ENCODE peak calls at places on chromosomes 16 and 17, in nine cellular contexts. W is stomach; V is naive thymus-derived CD4-positive, alpha-beta T cell; A is psoas muscle; H is astrocyte; K is left ventricle myocardium inferior; G is right cardiac atrium; P is heart left ventricle; J is ovary. T is an unnamed sample.
A peak's percentile ranks its signal among the peaks of the same experiment; 100 is the strongest.

GRCh38 chr16:2818278-2818876 is 1.3 kb downstream of the PRSS21 start:
- DNase-seq in W (no peak), V (no peak), A (no peak), H (no peak), K (no peak), G (no peak), P (no peak), J (no peak), T (peak; percentile 53)

GRCh38 chr17:48113201-48113676 is 5.7 kb downstream of the SNX11 start:
- DNase-seq in W (no peak), V (peak; percentile 77), A (no peak), H (no peak), K (no peak), G (peak; percentile 66), P (peak; percentile 36), J (no peak), T (peak; percentile 41)

GRCh38 chr17:65459667-65460415 is 101.6 kb downstream of the AXIN2 start:
- DNase-seq in W (no peak), V (no peak), A (no peak), H (no peak), K (no peak), G (no peak), P (no peak), J (no peak), T (no peak)

GRCh38 chr17:38897671-38898290 is 27.6 kb upstream of the LASP1NB start:
- DNase-seq in W (no peak), V (no peak), A (no peak), H (no peak), K (no peak), G (peak; percentile 81), P (no peak), J (no peak), T (no peak)

GRCh38 chr16:89446975-89447293 is 43.4 kb downstream of the ANKRD11 start:
- DNase-seq in W (no peak), V (no peak), A (no peak), H (no peak), K (no peak), G (no peak), P (no peak), J (no peak), T (no peak)

GRCh38 chr16:72050769-72051464 is 3.4 kb upstream of the HP start:
- DNase-seq in W (no peak), V (no peak), A (peak; percentile 75), H (peak; percentile 15), K (no peak), G (peak; percentile 65), P (no peak), J (no peak), T (no peak)

GRCh38 chr17:41785091-41785875 is 1.2 kb downstream of the JUP start:
- DNase-seq in W (no peak), V (no peak), A (peak; percentile 68), H (no peak), K (no peak), G (peak; percentile 73), P (peak; percentile 62), J (no peak), T (no peak)

GRCh38 chr17:65000798-65001197 is 55.7 kb downstream of the GNA13 start:
- DNase-seq in W (no peak), V (no peak), A (no peak), H (no peak), K (no peak), G (no peak), P (no peak), J (no peak), T (no peak)

GRCh38 chr16:77596243-77596642 is 126.1 kb upstream of the NUDT7 start:
- DNase-seq in W (no peak), V (no peak), A (no peak), H (peak; percentile 71), K (no peak), G (no peak), P (no peak), J (no peak), T (no peak)

DNA sequence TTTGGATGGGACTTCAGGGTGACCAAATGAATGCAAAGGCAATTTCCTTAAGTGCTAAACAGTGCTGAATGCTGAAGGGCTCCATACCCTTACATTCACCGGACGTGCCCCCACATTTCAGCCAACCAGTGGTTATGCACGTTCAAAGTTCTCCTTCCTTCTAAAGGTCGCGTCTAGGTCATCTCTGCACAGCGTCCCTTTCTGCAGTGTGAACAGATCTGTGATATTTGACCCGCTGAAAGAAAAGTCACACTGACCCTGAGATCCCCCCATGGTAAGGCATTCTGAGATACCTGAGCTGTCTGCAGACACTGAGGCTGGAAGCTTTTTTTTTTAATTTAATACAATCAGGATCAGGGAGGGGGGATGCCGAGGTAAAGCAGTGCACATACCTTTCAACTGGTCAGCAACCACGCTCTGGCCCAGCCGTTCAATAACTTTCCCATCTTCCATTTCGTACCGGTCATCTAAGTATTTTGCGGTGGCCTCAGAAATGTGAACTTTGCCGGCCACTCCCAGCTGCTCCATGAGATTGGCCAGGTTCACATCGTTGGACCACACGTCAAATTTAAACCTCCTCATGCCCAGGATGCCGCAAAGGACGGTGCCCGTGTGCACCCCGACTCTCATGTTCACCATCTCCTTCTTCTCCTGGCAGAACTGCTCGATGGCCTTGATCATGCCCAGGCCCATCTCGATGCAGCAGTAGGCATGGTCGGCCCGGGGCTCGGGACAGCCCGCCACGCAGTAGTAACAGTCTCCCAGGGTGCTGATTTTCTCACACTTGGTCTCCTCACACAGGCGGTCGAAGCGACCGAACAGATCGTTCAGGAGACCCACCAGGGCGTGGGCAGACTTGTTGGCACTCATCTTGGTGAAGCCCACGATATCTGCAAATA is 2.6 kb downstream of the ADCY9 start:
- DNase-seq in W (no peak), V (no peak), A (peak; percentile 25), H (no peak), K (peak; percentile 20), G (no peak), P (peak; percentile 32), J (no peak), T (no peak)
- H3K4me3 ChIP-seq in W (peak overlapping the region; percentile 78), V (no peak overlapping the region), A (peak overlapping the region; percentile 83), H (no peak overlapping the region), K (peak overlapping the region; percentile 82), G (peak overlapping the region; percentile 52), P (peak overlapping the region; percentile 77), J (peak overlapping the region; percentile 29), T (peak overlapping the region; percentile 72)

GRCh38 chr17:82246040-82246364 is 17.2 kb downstream of the SLC16A3 start:
- DNase-seq in W (no peak), V (no peak), A (no peak), H (no peak), K (no peak), G (peak; percentile 45), P (no peak), J (no peak), T (no peak)

GRCh38 chr17:82247175-82247823 is 18.5 kb downstream of the SLC16A3 start:
- DNase-seq in W (no peak), V (no peak), A (peak; percentile 62), H (no peak), K (no peak), G (peak; percentile 35), P (peak; percentile 23), J (no peak), T (no peak)

GRCh38 chr17:82245144-82246039 is 16.6 kb downstream of the SLC16A3 start:
- DNase-seq in W (no peak), V (no peak), A (peak; percentile 53), H (no peak), K (no peak), G (peak; percentile 49), P (no peak), J (no peak), T (no peak)

GRCh38 chr17:82247856-82248671 is 19.2 kb downstream of the SLC16A3 start:
- DNase-seq in W (no peak), V (no peak), A (peak; percentile 51), H (no peak), K (no peak), G (peak; percentile 37), P (no peak), J (no peak), T (no peak)

GRCh38 chr17:82246365-82247174 is 17.7 kb downstream of the SLC16A3 start:
- DNase-seq in W (peak; percentile 52), V (no peak), A (peak; percentile 84), H (peak; percentile 71), K (no peak), G (peak; percentile 87), P (peak; percentile 41), J (peak; percentile 70), T (no peak)
- H3K4me1 ChIP-seq in W (peaks cover 48% of the 10 kb centered on the region), V (peaks cover 3% of the 10 kb centered on the region), A (peaks cover 46% of the 10 kb centered on the region), H (peaks cover 36% of the 10 kb centered on the region), K (peaks cover 78% of the 10 kb centered on the region), G (peaks cover 22% of the 10 kb centered on the region), P (peaks cover 50% of the 10 kb centered on the region), J (peaks cover 23% of the 10 kb centered on the region), T (peaks cover 42% of the 10 kb centered on the region)

GRCh38 chr17:79951361-79952264 is 84.1 kb downstream of the TBC1D16 start:
- DNase-seq in W (peak; percentile 83), V (no peak), A (peak; percentile 63), H (peak; percentile 92), K (peak; percentile 42), G (peak; percentile 77), P (peak; percentile 65), J (peak; percentile 72), T (peak; percentile 76)
- H3K27ac ChIP-seq in W (peak overlapping the region; percentile 80), V (no peak overlapping the region), A (no peak overlapping the region), H (peak overlapping the region; percentile 72), K (peak overlapping the region; percentile 65), G (no peak overlapping the region), P (peak overlapping the region; percentile 5), J (peak overlapping the region; percentile 40), T (no peak overlapping the region)

DNA sequence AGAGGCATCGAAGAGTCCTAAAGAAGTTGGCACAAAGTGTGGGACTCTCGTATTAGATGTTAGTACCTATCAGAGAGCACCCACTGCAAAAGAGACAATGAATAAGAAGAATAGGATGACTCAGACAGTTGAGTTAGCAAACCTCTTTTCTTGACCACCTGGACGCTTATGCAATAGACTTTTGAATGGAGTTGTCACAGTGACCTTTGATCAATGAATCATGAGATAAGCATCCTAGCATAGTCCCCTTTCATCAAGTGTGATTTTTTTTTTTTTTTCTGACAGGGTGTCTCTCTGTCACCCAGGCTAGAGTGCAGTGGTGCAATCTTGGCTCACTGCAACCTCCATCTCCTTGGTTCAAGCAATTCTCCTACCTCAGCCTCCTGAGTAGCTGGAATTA is 1417.9 kb upstream of the GOT2 start:
- DNase-seq in W (no peak), V (no peak), A (no peak), H (no peak), K (no peak), G (no peak), P (no peak), J (no peak), T (no peak)
- H3K4me3 ChIP-seq in W (no peak overlapping the region), V (no peak overlapping the region), A (no peak overlapping the region), H (no peak overlapping the region), K (no peak overlapping the region), G (no peak overlapping the region), P (no peak overlapping the region), J (no peak overlapping the region), T (no peak overlapping the region)